ENCODE peak calls at places on chromosome 13, in six cellular contexts. H, Y, U, L, M and D are unnamed samples.

GRCh38 chr13:84844473-84844872 is 954.7 kb downstream of the SLITRK6 start:
- DNase-seq in L (no peak), M (no peak), Y (no peak), H (no peak), U (no peak), D (no peak)

GRCh38 chr13:101149735-101150380 is 266.4 kb downstream of the NALCN start:
- DNase-seq in L (no peak), H (peak), M (no peak), U (peak), Y (peak), D (no peak)

GRCh38 chr13:30422056-30422914 is at the start of gene UBE2L5:
- DNase-seq in L (peak), Y (peak), U (peak), M (peak), H (peak), D (no peak)

GRCh38 chr13:70960841-70961443 is 852.7 kb upstream of the KLHL1 start:
- DNase-seq in U (no peak), L (no peak), Y (peak), H (peak), M (no peak), D (no peak)

GRCh38 chr13:43407023-43407581 is 379.7 kb downstream of the ENOX1 start:
- DNase-seq in Y (no peak), M (no peak), U (no peak), H (no peak), L (no peak), D (no peak)

GRCh38 chr13:44759723-44760360 is 183.7 kb upstream of the TSC22D1 start:
- DNase-seq in U (no peak), M (no peak), Y (no peak), L (peak), H (peak), D (no peak)

GRCh38 chr13:57666554-57666953 is 35.0 kb downstream of the PCDH17 start:
- DNase-seq in U (no peak), M (no peak), L (no peak), Y (no peak), H (no peak), D (no peak)

GRCh38 chr13:28551498-28551895 is 56.6 kb upstream of the FLT1 start:
- DNase-seq in L (no peak), Y (no peak), U (no peak), H (no peak), M (no peak), D (no peak)

GRCh38 chr13:101624981-101625380 is 172.5 kb downstream of the ITGBL1 start:
- DNase-seq in U (no peak), M (no peak), L (peak), Y (no peak), H (no peak), D (no peak)

GRCh38 chr13:47420568-47420967 is 523.7 kb upstream of the HTR2A start:
- DNase-seq in M (no peak), L (no peak), U (no peak), Y (peak), H (peak), D (no peak)

GRCh38 chr13:102012299-102013293 is 389.3 kb downstream of the FGF14 start:
- DNase-seq in L (no peak), Y (no peak), U (no peak), M (no peak), H (no peak), D (no peak)

GRCh38 chr13:91017031-91017668 is 330.3 kb upstream of the MIR17HG start:
- DNase-seq in L (peak), M (no peak), H (peak), Y (peak), U (no peak), D (no peak)

GRCh38 chr13:41411536-41411935 is 45.8 kb upstream of the RGCC start:
- DNase-seq in L (no peak), M (no peak), H (peak), Y (peak), U (peak), D (no peak)

GRCh38 chr13:113647351-113648217 is 10.4 kb downstream of the ATP4B start:
- DNase-seq in U (no peak), M (peak), L (peak), Y (peak), H (no peak), D (peak)

GRCh38 chr13:35796627-35797026 is 320.1 kb upstream of the MAB21L1 start:
- DNase-seq in U (no peak), M (no peak), H (no peak), Y (no peak), L (no peak), D (no peak)

GRCh38 chr13:46602531-46602930 is 49.6 kb downstream of the LRCH1 start:
- DNase-seq in Y (no peak), H (no peak), U (no peak), L (no peak), M (no peak), D (no peak)

GRCh38 chr13:44219808-44220544 is 153.6 kb upstream of the SERP2 start:
- DNase-seq in L (no peak), Y (no peak), U (peak), H (peak), M (no peak), D (no peak)

GRCh38 chr13:94227255-94227879 is 252.1 kb downstream of the DCT start:
- DNase-seq in M (no peak), Y (no peak), L (no peak), H (no peak), U (no peak), D (no peak)

GRCh38 chr13:95300625-95301134 is 571 bp downstream of the ABCC4 start:
- DNase-seq in H (peak), Y (peak), U (peak), L (no peak), M (peak), D (no peak)

GRCh38 chr13:80783926-80784325 is 443.0 kb upstream of the SPRY2 start:
- DNase-seq in H (no peak), L (no peak), U (no peak), M (no peak), Y (no peak), D (no peak)

GRCh38 chr13:113954046-113954841 is 19.6 kb downstream of the C13orf46 start:
- DNase-seq in L (no peak), U (no peak), Y (no peak), M (no peak), H (no peak), D (peak)

GRCh38 chr13:32323912-32324311 is 8.6 kb downstream of the BRCA2 start:
- DNase-seq in Y (peak), U (no peak), M (no peak), H (peak), L (no peak), D (no peak)

GRCh38 chr13:113022391-113023216 is 53.6 kb downstream of the MCF2L start:
- DNase-seq in Y (no peak), M (no peak), U (no peak), L (peak), H (no peak), D (no peak)

GRCh38 chr13:113110048-113110851 is 4.7 kb downstream of the F7 start:
- DNase-seq in U (no peak), M (peak), L (no peak), Y (peak), H (no peak), D (peak)

GRCh38 chr13:94435604-94436226 is 43.8 kb downstream of the DCT start:
- DNase-seq in L (no peak), U (peak), H (peak), M (no peak), Y (peak), D (no peak)

GRCh38 chr13:48954086-48954485 is 21.6 kb upstream of the FNDC3A start:
- DNase-seq in M (no peak), L (no peak), U (no peak), Y (peak), H (peak), D (no peak)

GRCh38 chr13:54449922-54450321 is 1421.3 kb downstream of the OLFM4 start:
- DNase-seq in U (no peak), M (no peak), Y (no peak), L (no peak), H (no peak), D (no peak)

GRCh38 chr13:59263531-59263930 is 900.2 kb downstream of the DIAPH3 start:
- DNase-seq in U (no peak), L (no peak), H (no peak), M (no peak), Y (no peak), D (no peak)

GRCh38 chr13:26111797-26112196 is 60.0 kb upstream of the SHISA2 start:
- DNase-seq in L (no peak), Y (no peak), U (no peak), H (no peak), M (no peak), D (no peak)

GRCh38 chr13:26117620-26118019 is 65.8 kb upstream of the SHISA2 start:
- DNase-seq in M (no peak), U (no peak), H (no peak), Y (no peak), L (no peak), D (no peak)

DNA sequence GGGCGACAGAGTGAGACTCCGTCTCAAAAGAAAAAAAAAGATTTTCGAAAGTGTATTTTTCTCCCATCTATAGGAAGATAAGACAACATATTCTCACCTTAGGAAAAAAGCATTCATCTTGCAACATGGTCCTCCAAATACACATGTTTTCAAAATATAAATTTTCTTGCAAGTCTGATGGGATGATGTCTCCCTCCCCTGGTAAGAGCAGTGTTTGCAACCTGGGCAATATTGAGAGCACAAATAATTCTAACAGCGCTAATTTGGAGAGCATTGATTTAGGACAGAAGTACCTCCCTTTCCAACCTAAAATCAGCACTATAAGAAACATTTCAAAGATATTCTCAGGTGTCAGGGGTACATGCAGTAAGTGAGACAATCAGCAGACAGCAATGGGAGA is 61.0 kb upstream of the SHISA2 start:
- DNase-seq in Y (no peak), L (no peak), M (no peak), H (peak), U (no peak), D (no peak)
- TF ChIP-seq CTCF in Y (peak), L (peak), M (no peak), H (peak), U (peak), D (peak)

GRCh38 chr13:23161176-23161825 is 19.5 kb upstream of the SGCG start:
- DNase-seq in L (no peak), U (no peak), Y (peak), M (no peak), H (no peak), D (no peak)
- TF ChIP-seq CTCF in L (no peak), U (no peak), Y (no peak), M (no peak), H (no peak), D (no peak)

DNA sequence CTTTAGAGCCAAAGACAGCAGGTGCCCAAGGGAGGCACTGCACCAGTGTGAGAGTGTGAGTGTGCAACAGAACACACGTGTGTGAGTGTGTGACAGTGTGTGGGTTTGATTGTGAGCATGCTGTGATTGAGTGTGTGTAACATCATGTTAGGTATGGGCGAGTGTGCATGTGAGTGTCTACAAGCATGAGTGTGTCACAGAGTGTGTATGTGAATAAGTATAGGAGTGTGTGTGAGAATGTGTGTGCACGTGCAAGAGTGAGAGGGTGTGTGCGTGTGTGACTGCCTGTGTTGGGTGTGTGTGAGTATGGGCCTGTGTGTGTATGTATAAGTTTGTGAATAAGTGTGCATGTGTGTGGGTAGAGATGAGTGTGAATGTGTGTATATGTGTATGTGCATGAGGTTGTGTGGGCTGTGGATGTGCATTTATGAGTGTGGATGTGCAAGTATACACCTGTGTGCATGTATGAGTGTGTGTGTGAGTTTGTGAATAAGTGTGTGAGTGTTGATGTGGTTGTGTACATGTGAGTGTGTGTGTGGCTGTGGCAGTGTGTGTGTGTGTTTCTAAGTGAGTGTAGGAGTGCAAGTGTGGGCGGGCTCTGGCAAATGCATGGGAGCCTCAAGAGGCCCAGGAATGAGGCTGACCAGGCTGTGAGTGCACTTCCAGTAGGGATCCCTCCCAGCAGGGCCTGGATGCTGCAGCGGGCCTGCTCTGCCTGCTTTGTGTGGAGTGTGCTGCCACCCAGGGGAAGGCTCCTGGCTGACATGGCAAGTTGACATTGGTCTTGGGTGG is 198.4 kb downstream of the COL4A1 start:
- DNase-seq in U (peak), M (peak), H (peak), L (peak), Y (peak), D (no peak)
- TF ChIP-seq CTCF in U (peak), M (peak), H (peak), L (peak), Y (peak), D (peak)

GRCh38 chr13:86974251-86974994 is 696.7 kb upstream of the SLITRK5 start:
- DNase-seq in U (no peak), M (no peak), H (no peak), Y (no peak), L (no peak), D (peak)

GRCh38 chr13:86976521-86977324 is 694.4 kb upstream of the SLITRK5 start:
- DNase-seq in M (no peak), H (peak), U (no peak), L (no peak), Y (no peak), D (no peak)

GRCh38 chr13:86974995-86975328 is 696.2 kb upstream of the SLITRK5 start:
- DNase-seq in M (no peak), L (no peak), U (no peak), Y (no peak), H (no peak), D (no peak)
- TF ChIP-seq CTCF in M (no peak), L (no peak), U (peak), Y (no peak), H (peak), D (peak)

GRCh38 chr13:86946734-86947133 is 724.4 kb upstream of the SLITRK5 start:
- DNase-seq in L (no peak), M (no peak), U (no peak), Y (no peak), H (no peak), D (no peak)
- TF ChIP-seq CTCF in L (no peak), M (no peak), U (no peak), Y (no peak), H (no peak), D (no peak)